ENCODE peak calls at places on chromosomes 16 and 17, in five cellular contexts. M, D, U, Q and P are unnamed samples.

GRCh38 chr16:68369697-68370096 is 58.9 kb downstream of the PRMT7 start:
- DNase-seq in M (no peak), D (no peak), U (peak; percentile 75), Q (no peak), P (peak; percentile 92)

GRCh38 chr16:22424161-22424937 is 49.9 kb upstream of the CDR2 start:
- DNase-seq in M (no peak), D (peak; percentile 51), U (no peak), Q (no peak), P (no peak)

GRCh38 chr17:82775033-82775823 is 23.4 kb downstream of the TBCD start:
- DNase-seq in M (peak; percentile 51), D (peak; percentile 40), U (no peak), Q (peak; percentile 24), P (peak; percentile 29)

GRCh38 chr17:62778990-62779681 is 29.0 kb downstream of the MARCHF10 start:
- DNase-seq in M (peak; percentile 48), D (peak; percentile 93), U (no peak), Q (peak; percentile 88), P (no peak)

GRCh38 chr16:86567701-86568571 is 1.3 kb downstream of the FOXC2 start:
- DNase-seq in M (no peak), D (peak; percentile 52), U (no peak), Q (no peak), P (no peak)

GRCh38 chr17:28728364-28729200 is at the start of gene NEK8:
- DNase-seq in M (peak; percentile 94), D (peak; percentile 95), U (peak; percentile 88), Q (peak; percentile 88), P (peak; percentile 96)

GRCh38 chr16:4327386-4327781 is 11.5 kb downstream of the GLIS2 start:
- DNase-seq in M (no peak), D (no peak), U (no peak), Q (no peak), P (no peak)

GRCh38 chr17:44331249-44331760 is 6.7 kb upstream of the SLC25A39 start:
- DNase-seq in M (peak; percentile 84), D (peak; percentile 72), U (no peak), Q (peak; percentile 79), P (peak; percentile 71)

GRCh38 chr17:1967092-1967662 is 58.0 kb downstream of the RTN4RL1 start:
- DNase-seq in M (no peak), D (no peak), U (no peak), Q (no peak), P (peak; percentile 65)

GRCh38 chr17:64992325-64992802 is 64.2 kb downstream of the GNA13 start:
- DNase-seq in M (peak; percentile 59), D (no peak), U (no peak), Q (peak; percentile 97), P (no peak)

GRCh38 chr17:28744104-28744801 is 442 bp downstream of the TRAF4 start:
- DNase-seq in M (peak; percentile 71), D (peak; percentile 65), U (no peak), Q (no peak), P (peak; percentile 69)

GRCh38 chr16:70508752-70509151 is 14.6 kb downstream of the COG4 start:
- DNase-seq in M (no peak), D (peak; percentile 15), U (no peak), Q (no peak), P (no peak)

GRCh38 chr16:67241008-67241900 is 6.0 kb downstream of the FHOD1 start:
- DNase-seq in M (peak; percentile 32), D (peak; percentile 74), U (no peak), Q (no peak), P (no peak)

GRCh38 chr17:38815576-38816193 is 9.4 kb downstream of the CWC25 start:
- DNase-seq in M (no peak), D (peak; percentile 22), U (no peak), Q (no peak), P (no peak)

GRCh38 chr16:10708969-10709368 is 14.2 kb upstream of the TEKT5 start:
- DNase-seq in M (no peak), D (no peak), U (no peak), Q (no peak), P (no peak)

GRCh38 chr17:31390748-31391495 is 553 bp upstream of the RAB11FIP4 start:
- DNase-seq in M (no peak), D (no peak), U (no peak), Q (no peak), P (no peak)
- TF ChIP-seq EZH2 in M (no peak), D (peak; percentile 91), U (no peak), Q (no peak), P (no peak)

DNA sequence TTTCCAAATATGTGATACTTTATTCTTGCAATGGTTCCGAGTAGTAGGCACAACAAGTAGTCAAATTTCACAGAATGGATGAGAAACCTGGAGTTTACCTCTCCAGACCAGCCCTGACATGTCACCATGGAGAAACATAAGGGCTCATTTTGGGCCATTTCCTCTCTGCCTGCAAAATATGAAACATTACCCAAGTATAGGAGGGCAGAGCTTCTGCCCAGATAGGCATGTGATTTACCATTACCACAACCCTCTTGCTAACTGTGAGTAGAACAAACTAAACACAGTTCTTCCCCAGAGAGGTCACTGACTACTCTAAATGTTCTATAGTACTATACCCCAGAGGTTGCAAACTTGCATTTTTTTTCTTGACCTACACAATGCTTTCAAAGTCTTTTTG is 15.7 kb upstream of the KPNB1 start:
- DNase-seq in M (no peak), D (no peak), U (no peak), Q (no peak), P (no peak)
- TF ChIP-seq CTCF in M (no peak), D (no peak), U (no peak), Q (no peak), P (no peak)

DNA sequence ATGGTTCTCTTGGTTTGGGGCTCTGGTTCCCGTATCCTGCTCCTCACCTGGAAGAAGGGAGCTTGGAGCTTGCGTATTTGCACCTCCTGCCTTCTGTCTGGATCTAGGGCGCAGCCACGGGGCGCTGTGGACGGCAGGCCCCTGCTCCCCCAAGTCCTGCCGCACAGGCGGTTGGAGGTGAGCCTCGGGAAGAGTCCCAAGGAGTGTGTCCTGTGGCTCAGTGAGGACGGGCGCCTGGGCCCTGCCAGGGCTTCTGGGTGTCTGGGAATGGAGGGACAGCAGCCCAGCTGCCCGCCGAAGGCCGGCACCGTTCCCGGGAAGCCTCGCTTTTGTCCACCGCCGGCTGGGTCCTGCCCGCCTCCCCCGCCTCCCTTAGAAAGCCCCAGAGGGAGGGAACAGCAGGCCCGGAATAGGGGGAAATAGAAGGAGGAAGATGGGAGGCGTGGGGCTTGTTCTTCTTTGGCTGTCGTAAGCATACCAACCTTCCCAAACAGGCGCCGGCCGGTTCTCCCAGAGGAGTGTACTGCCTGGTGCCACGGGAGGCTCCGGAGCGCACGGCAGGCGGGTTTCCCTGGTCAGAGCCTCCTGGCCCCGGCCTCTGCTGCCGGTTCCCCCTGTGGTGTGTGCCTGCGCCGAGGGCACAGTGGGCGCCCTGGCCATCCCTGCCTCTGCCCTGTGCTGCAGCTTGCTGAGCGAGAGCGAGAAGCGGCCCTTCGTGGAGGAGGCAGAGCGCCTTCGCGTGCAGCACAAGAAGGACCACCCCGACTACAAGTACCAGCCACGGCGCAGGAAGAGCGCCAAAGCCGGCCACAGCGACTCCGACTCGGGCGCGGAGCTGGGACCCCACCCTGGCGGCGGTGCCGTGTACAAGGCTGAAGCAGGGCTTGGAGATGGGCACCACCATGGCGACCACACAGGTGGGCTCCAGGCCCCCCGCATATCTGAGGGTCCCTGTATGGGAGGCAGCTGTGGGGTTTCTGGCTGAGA is 1.8 kb downstream of the SOX8 start:
- DNase-seq in M (no peak), D (no peak), U (no peak), Q (no peak), P (no peak)
- TF ChIP-seq EZH2 in M (peak; percentile 71), D (no peak), U (no peak), Q (no peak), P (no peak)

GRCh38 chr17:39863244-39863917 is 731 bp downstream of the IKZF3 start:
- DNase-seq in M (no peak), D (no peak), U (no peak), Q (no peak), P (no peak)

GRCh38 chr17:39861235-39861634 is 2.9 kb downstream of the IKZF3 start:
- DNase-seq in M (no peak), D (no peak), U (no peak), Q (no peak), P (no peak)

GRCh38 chr17:39867084-39867890 is 715 bp upstream of the ZPBP2 start:
- DNase-seq in M (no peak), D (no peak), U (peak; percentile 96), Q (no peak), P (no peak)

GRCh38 chr17:39866013-39866730 is 1.8 kb upstream of the ZPBP2 start:
- DNase-seq in M (no peak), D (no peak), U (no peak), Q (no peak), P (no peak)

GRCh38 chr17:39863918-39864746 is at the start of gene IKZF3:
- DNase-seq in M (peak; percentile 46), D (peak; percentile 5), U (no peak), Q (no peak), P (peak; percentile 54)
- TF ChIP-seq CTCF in M (peak; percentile 83), D (no peak), U (peak; percentile 53), Q (peak; percentile 27), P (peak; percentile 53)